ENCODE peak calls at places on chromosomes 12 and 14, in four cellular contexts. O is MM.1S, X is HepG2, G is GM23248. R is an unnamed sample.

GRCh38 chr12:71439613-71440392 is at the start of gene LGR5:
- DNase-seq in O (no peak), X (peak), G (peak), R (no peak)

GRCh38 chr12:102990419-102990818 is 32.9 kb downstream of the ASCL1 start:
- DNase-seq in O (no peak), X (no peak), G (no peak), R (no peak)

GRCh38 chr12:11812558-11813421 is 163.3 kb downstream of the ETV6 start:
- DNase-seq in O (peak), X (peak), G (peak), R (peak)

GRCh38 chr12:6372403-6373003 is 2.9 kb downstream of the SCNN1A start:
- DNase-seq in O (peak), X (peak), G (peak), R (no peak)

GRCh38 chr14:98945611-98946570 is 326.1 kb downstream of the BCL11B start:
- DNase-seq in O (no peak), X (no peak), G (no peak), R (no peak)

GRCh38 chr12:126819554-126819953 is 1447.4 kb upstream of the TMEM132C start:
- DNase-seq in O (no peak), X (no peak), G (no peak), R (no peak)

GRCh38 chr12:108214486-108214885 is 85.4 kb downstream of the WSCD2 start:
- DNase-seq in O (peak), X (peak), G (peak), R (peak)

GRCh38 chr14:99156814-99157213 is 115.2 kb downstream of the BCL11B start:
- DNase-seq in O (no peak), X (no peak), G (no peak), R (no peak)

GRCh38 chr12:13004368-13004767 is 4.3 kb upstream of the HEBP1 start:
- DNase-seq in O (no peak), X (no peak), G (no peak), R (no peak)

GRCh38 chr12:13004986-13005385 is 4.9 kb upstream of the HEBP1 start:
- DNase-seq in O (no peak), X (no peak), G (no peak), R (no peak)

GRCh38 chr12:13008741-13009380 is 8.8 kb upstream of the HEBP1 start:
- DNase-seq in O (no peak), X (no peak), G (peak), R (no peak)

GRCh38 chr12:13005649-13006048 is 5.6 kb upstream of the HEBP1 start:
- DNase-seq in O (no peak), X (no peak), G (no peak), R (no peak)

DNA sequence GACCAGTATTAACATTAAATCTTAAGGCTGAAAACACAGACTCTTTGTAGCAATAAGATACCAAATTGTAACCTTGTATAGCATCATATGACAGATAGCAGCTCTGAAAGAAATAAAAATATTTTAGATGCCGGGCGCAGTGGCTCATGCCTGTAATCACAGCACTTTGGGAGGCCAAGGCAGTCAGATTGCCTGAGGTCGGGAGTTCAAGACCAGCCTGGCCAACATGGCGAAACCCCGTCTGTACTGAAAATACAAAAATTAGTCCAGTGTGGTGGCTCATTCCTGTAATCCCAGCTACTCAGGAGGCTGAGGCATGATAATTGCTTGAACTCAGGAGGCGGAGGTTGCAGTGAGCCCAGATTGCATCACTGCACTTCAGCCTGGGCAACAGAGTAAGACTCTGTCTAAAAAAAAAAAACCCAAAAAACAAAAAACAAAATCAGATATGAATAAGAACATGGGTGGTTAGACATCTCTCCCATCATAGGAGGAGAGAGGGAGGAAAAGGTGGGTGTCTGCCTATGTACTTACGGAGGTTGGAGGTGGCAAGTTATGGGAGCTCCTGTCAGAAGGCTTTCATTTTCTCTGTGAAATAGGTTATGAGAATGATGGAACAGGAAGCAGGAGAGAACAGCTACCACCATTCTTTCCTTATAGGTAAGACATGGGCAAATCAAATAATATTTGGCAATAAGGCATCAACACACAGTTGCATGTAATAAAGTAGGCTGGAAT is 7.6 kb upstream of the HEBP1 start:
- DNase-seq in O (no peak), X (no peak), G (no peak), R (no peak)
- H3K4me3 ChIP-seq in O (no peak), X (no peak), G (no peak), R (no peak)

GRCh38 chr12:54037360-54038259 is 4.8 kb downstream of the HOXC5 start:
- DNase-seq in O (no peak), X (no peak), G (no peak), R (no peak)
- TF ChIP-seq EZH2 in O (no peak), X (no peak), G (no peak), R (no peak)

GRCh38 chr12:27012982-27013255 is 1.3 kb downstream of the TM7SF3 start:
- DNase-seq in O (no peak), X (no peak), G (no peak), R (no peak)
- H3K4me3 ChIP-seq in O (peak), X (peak), G (peak), R (peak)

DNA sequence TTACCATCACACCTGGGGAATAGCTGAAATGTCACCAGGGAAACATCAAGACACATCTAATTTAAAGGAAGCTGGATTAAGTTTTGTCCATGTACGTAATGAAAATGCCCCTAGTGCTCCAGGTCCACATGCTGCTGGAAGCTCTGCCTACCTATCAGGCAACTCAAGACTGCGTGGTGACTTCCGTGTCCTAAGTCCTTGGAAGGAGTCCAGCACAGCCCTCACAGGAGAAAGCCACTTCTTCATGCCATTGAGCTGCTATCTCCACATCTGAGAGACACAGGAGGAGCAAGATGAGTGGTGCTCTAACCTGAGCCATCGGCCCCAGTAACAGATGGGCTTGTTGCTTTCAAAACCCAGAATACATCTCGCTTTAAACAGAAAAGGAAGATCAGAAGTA is 316.4 kb downstream of the DPF3 start:
- DNase-seq in O (no peak), X (no peak), G (no peak), R (no peak)
- TF ChIP-seq EZH2 in O (no peak), X (no peak), G (no peak), R (no peak)

DNA sequence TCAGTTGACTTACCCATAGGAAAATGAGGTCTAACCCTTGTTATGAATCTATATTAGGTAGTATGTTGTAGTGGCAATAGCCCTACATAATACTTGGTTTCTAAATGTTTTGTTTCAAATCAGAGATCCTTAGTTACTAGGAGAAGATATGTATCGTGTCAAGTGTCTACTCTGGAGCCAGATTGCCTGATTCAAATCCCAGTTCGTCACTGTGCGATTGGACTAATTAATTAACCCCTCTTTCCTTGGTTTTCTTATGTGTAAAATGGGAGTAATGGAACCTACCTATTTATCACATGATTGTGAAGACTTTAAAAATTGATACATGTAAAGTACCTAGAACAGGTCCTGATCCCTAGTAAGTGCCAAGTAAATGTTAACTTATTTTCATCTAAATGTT is 1.4 kb downstream of the LETMD1 start:
- DNase-seq in O (no peak), X (no peak), G (no peak), R (no peak)
- H3K4me3 ChIP-seq in O (peak), X (peak), G (peak), R (peak)

R was measured in DND-41.